ENCODE peak calls at places on chromosomes 11 and 22, in seven cellular contexts. E, T, C, D, M, F and N are unnamed samples.

GRCh38 chr11:27296406-27296994 is 66.5 kb downstream of the CCDC34 start:
- DNase-seq in E (peak; percentile 45), T (peak; percentile 31), C (peak; percentile 70), D (no peak), M (peak; percentile 61), F (peak; percentile 75), N (peak; percentile 76)

GRCh38 chr11:80519591-80520258 is 1078.9 kb upstream of the TENM4 start:
- DNase-seq in E (peak; percentile 73), T (no peak), C (no peak), D (no peak), M (no peak), F (no peak), N (no peak)

GRCh38 chr11:110892741-110893285 is 180.6 kb upstream of the ARHGAP20 start:
- DNase-seq in E (no peak), T (no peak), C (peak; percentile 25), D (no peak), M (no peak), F (no peak), N (no peak)

GRCh38 chr11:111303476-111303875 is 5.1 kb downstream of the POU2AF3 start:
- DNase-seq in E (peak; percentile 8), T (no peak), C (no peak), D (no peak), M (no peak), F (no peak), N (no peak)

GRCh38 chr11:73645972-73646631 is at the start of gene PLEKHB1:
- DNase-seq in E (no peak), T (no peak), C (no peak), D (no peak), M (no peak), F (no peak), N (no peak)

GRCh38 chr11:134607963-134608750 is 196.1 kb upstream of the B3GAT1 start:
- DNase-seq in E (no peak), T (no peak), C (no peak), D (no peak), M (no peak), F (no peak), N (no peak)

GRCh38 chr22:11616811-11617210 is 3911.2 kb upstream of the OR11H1 start:
- DNase-seq in E (no peak), T (peak; percentile 1), C (no peak), D (no peak), M (no peak), F (no peak), N (no peak)

GRCh38 chr11:114232400-114233070 is 63.7 kb upstream of the NNMT start:
- DNase-seq in E (no peak), T (no peak), C (no peak), D (no peak), M (no peak), F (no peak), N (no peak)

GRCh38 chr11:94305146-94305545 is 766 bp downstream of the IZUMO1R start:
- DNase-seq in E (peak; percentile 46), T (no peak), C (peak; percentile 52), D (no peak), M (no peak), F (no peak), N (peak; percentile 16)

GRCh38 chr11:115145316-115145715 is 358.9 kb downstream of the CADM1 start:
- DNase-seq in E (no peak), T (no peak), C (no peak), D (no peak), M (no peak), F (no peak), N (no peak)

GRCh38 chr11:23399995-23400394 is 539.7 kb upstream of the CCDC179 start:
- DNase-seq in E (no peak), T (no peak), C (no peak), D (no peak), M (no peak), F (no peak), N (no peak)

GRCh38 chr11:119706887-119707286 is 22.1 kb downstream of the NECTIN1 start:
- DNase-seq in E (no peak), T (no peak), C (no peak), D (no peak), M (no peak), F (no peak), N (no peak)
- TF ChIP-seq CTCF in E (peak; percentile 56), T (peak; percentile 25), C (no peak), D (no peak), M (peak; percentile 24), F (peak; percentile 35), N (peak; percentile 31)

GRCh38 chr11:2315395-2316168 is 13.8 kb downstream of the TSPAN32 start:
- DNase-seq in E (no peak), T (no peak), C (no peak), D (peak; percentile 31), M (peak; percentile 4), F (no peak), N (no peak)
- H3K4me3 ChIP-seq in E (no peak overlapping the region), T (no peak overlapping the region), C (no peak overlapping the region), D (no peak overlapping the region), M (no peak overlapping the region), F (no peak overlapping the region), N (no peak overlapping the region)

GRCh38 chr11:13480198-13480597 is 15.6 kb downstream of the PTH start:
- DNase-seq in E (no peak), T (no peak), C (no peak), D (no peak), M (no peak), F (no peak), N (no peak)
- TF ChIP-seq CTCF in E (no peak), T (no peak), C (no peak), D (no peak), M (no peak), F (no peak), N (no peak)

DNA sequence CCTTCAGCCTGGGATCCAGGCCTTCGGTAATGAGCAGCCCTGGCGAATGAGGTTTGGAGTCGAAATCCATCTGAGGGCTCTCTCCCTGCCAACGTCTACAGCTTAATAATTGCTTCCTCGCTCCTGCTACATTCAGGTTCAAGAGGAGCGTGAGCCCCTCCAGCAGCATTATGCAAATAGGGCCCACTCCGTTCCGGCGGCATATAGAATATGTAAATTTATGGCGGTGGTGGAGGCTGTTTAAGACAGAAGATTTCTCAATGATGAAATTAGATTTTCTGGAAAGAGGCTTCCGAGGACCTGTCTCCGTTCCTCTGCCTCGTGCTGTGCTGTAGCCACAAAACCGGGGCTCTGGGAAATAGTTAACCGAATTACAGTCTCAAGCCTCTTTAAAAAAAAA is 402.8 kb downstream of the MIAT start:
- DNase-seq in E (no peak), T (no peak), C (no peak), D (no peak), M (no peak), F (no peak), N (no peak)
- H3K4me3 ChIP-seq in E (no peak overlapping the region), T (no peak overlapping the region), C (no peak overlapping the region), D (no peak overlapping the region), M (no peak overlapping the region), F (no peak overlapping the region), N (no peak overlapping the region)

DNA sequence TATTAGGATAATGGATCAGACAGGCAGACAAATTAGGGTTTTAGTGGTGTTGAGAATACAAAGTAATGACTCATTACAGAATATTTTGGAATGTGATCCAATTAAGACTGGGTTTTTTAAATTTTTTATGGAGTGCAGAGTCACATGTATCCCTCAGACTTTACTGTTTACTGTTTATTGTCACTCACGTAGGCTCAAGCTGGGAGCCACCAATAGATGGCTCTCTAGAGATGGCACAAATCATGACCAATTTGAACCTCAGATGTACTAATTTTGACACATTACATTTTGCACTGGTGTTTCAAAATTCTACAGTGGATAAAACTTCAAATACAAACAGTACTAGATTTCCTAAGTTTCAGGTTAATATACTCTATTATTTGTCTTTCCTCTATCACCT is 53.6 kb upstream of the ANO3 start:
- DNase-seq in E (no peak), T (no peak), C (no peak), D (no peak), M (no peak), F (no peak), N (no peak)
- TF ChIP-seq CTCF in E (no peak), T (no peak), C (no peak), D (no peak), M (no peak), F (no peak), N (no peak)

DNA sequence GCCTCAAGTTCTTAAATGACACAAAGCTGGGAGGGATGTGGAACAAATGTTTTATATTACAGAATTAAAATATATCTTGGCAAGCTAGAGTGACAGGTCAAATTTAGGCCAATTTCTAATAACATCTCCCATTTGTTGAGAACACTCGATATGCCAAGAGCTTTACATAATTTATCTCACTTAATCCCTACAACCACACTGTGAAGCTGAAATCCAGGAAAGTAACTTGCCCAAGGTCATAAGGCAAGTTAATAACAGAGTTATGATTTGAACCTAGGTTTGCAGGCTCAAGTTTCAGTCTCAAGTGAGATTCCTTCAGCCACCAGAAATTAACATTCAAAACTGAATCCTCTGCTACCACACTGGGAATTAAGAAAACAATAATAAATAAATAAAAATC is 38.3 kb downstream of the RAB30 start:
- DNase-seq in E (no peak), T (no peak), C (no peak), D (no peak), M (no peak), F (no peak), N (peak; percentile 36)
- H3K4me3 ChIP-seq in E (no peak overlapping the region), T (no peak overlapping the region), C (no peak overlapping the region), D (peak overlapping the region; percentile 59), M (no peak overlapping the region), F (peak overlapping the region; percentile 25), N (peak overlapping the region; percentile 26)